ENCODE peak calls at places on chromosomes 3 and 15, in eight cellular contexts. E, G, T, R, D, N, B and U are unnamed samples.

GRCh38 chr15:97126556-97127233 is 796.2 kb downstream of the NR2F2 start:
- DNase-seq in E (no peak), G (no peak), T (no peak), R (no peak), D (no peak), N (no peak), B (no peak), U (no peak)

GRCh38 chr3:61663728-61664492 is 102.5 kb downstream of the PTPRG start:
- DNase-seq in E (no peak), G (no peak), T (no peak), R (no peak), D (no peak), N (no peak), B (no peak), U (no peak)

GRCh38 chr15:58520936-58521292 is 89.1 kb downstream of the LIPC start:
- DNase-seq in E (no peak), G (no peak), T (no peak), R (no peak), D (no peak), N (no peak), B (no peak), U (peak; percentile 22)

GRCh38 chr3:71854096-71854495 is 69.1 kb upstream of the PROK2 start:
- DNase-seq in E (no peak), G (no peak), T (no peak), R (no peak), D (no peak), N (no peak), B (no peak), U (no peak)

GRCh38 chr15:59199775-59200465 is 6.7 kb upstream of the LDHAL6B start:
- DNase-seq in E (no peak), G (no peak), T (peak; percentile 29), R (no peak), D (no peak), N (no peak), B (no peak), U (no peak)

GRCh38 chr15:58788056-58788710 is 17.1 kb downstream of the MINDY2 start:
- DNase-seq in E (no peak), G (no peak), T (no peak), R (no peak), D (no peak), N (no peak), B (no peak), U (no peak)

GRCh38 chr3:196609343-196609775 is 30.1 kb upstream of the NRROS start:
- DNase-seq in E (peak; percentile 95), G (peak; percentile 92), T (peak; percentile 89), R (peak; percentile 89), D (peak; percentile 94), N (peak; percentile 91), B (peak; percentile 82), U (peak; percentile 85)

GRCh38 chr15:66707310-66708160 is 5.5 kb downstream of the SMAD6 start:
- DNase-seq in E (no peak), G (peak; percentile 89), T (no peak), R (peak; percentile 50), D (peak; percentile 75), N (no peak), B (no peak), U (peak; percentile 86)

GRCh38 chr3:151894219-151894618 is 20.8 kb downstream of the SUCNR1 start:
- DNase-seq in E (no peak), G (no peak), T (no peak), R (no peak), D (no peak), N (no peak), B (no peak), U (no peak)

GRCh38 chr15:72456684-72457083 is 17.4 kb upstream of the ARIH1 start:
- DNase-seq in E (no peak), G (no peak), T (no peak), R (no peak), D (no peak), N (no peak), B (no peak), U (no peak)

GRCh38 chr3:60079076-60079475 is 1029.3 kb upstream of the CFAP20DC start:
- DNase-seq in E (no peak), G (no peak), T (no peak), R (no peak), D (no peak), N (no peak), B (no peak), U (peak; percentile 11)

GRCh38 chr3:30294241-30294667 is 312.1 kb upstream of the TGFBR2 start:
- DNase-seq in E (no peak), G (no peak), T (no peak), R (no peak), D (no peak), N (peak; percentile 31), B (no peak), U (no peak)

GRCh38 chr3:196741401-196741761 is 1.7 kb downstream of the PAK2 start:
- DNase-seq in E (no peak), G (no peak), T (no peak), R (no peak), D (no peak), N (no peak), B (no peak), U (no peak)

GRCh38 chr15:45163508-45163856 is 24.3 kb downstream of the SHF start:
- DNase-seq in E (no peak), G (no peak), T (no peak), R (no peak), D (no peak), N (no peak), B (no peak), U (no peak)

GRCh38 chr3:115381573-115381912 is 234.5 kb upstream of the ZBTB20 start:
- DNase-seq in E (no peak), G (peak; percentile 67), T (no peak), R (peak; percentile 58), D (no peak), N (no peak), B (no peak), U (no peak)

GRCh38 chr3:114827495-114827894 is 319.6 kb downstream of the ZBTB20 start:
- DNase-seq in E (no peak), G (peak; percentile 29), T (no peak), R (no peak), D (no peak), N (no peak), B (no peak), U (peak; percentile 14)

GRCh38 chr3:126153695-126154360 is 26.6 kb downstream of the ALDH1L1 start:
- DNase-seq in E (peak; percentile 28), G (no peak), T (no peak), R (no peak), D (peak; percentile 46), N (peak; percentile 48), B (no peak), U (no peak)

GRCh38 chr15:77499087-77499765 is 78.5 kb downstream of the HMG20A start:
- DNase-seq in E (no peak), G (no peak), T (no peak), R (no peak), D (no peak), N (no peak), B (no peak), U (no peak)

GRCh38 chr3:50600841-50601591 is 10.6 kb downstream of the CISH start:
- DNase-seq in E (peak; percentile 97), G (peak; percentile 82), T (peak; percentile 98), R (peak; percentile 97), D (peak; percentile 99), N (peak; percentile 98), B (peak; percentile 98), U (peak; percentile 44)
- H3K4me3 ChIP-seq in E (no peak overlapping the region), G (no peak overlapping the region), T (peak overlapping the region; percentile 19), R (no peak overlapping the region), D (peak overlapping the region; percentile 24), N (peak overlapping the region; percentile 31), B (no peak overlapping the region), U (no peak overlapping the region)

DNA sequence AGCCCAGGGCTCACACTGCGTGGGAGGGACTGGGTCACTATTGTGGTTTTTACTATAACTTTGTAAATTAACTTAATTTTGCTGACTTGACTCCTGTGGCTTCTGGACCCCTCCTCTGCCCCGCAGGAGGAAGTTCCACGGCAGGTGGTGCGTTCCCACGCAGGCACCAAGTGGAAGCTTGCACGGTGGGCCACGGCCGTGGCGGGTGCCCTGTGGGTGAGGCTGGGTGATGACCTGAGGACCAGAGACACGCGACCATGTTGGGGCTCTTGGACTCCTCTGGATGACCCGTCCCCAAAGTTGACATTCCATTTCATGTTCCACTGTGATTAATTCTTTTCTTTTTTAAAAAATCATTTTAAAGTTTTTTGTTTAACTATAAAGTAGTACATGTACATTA is 89.0 kb downstream of the FBLN2 start:
- DNase-seq in E (no peak), G (no peak), T (no peak), R (no peak), D (no peak), N (no peak), B (no peak), U (no peak)
- H3K27me3 ChIP-seq in E (no peaks in the 10 kb centered on the region), G (no peaks in the 10 kb centered on the region), T (no peaks in the 10 kb centered on the region), R (no peaks in the 10 kb centered on the region), D (no peaks in the 10 kb centered on the region), N (no peaks in the 10 kb centered on the region), B (no peaks in the 10 kb centered on the region), U (no peaks in the 10 kb centered on the region)

GRCh38 chr3:98567646-98568280 is 25.6 kb downstream of the CPOX start:
- DNase-seq in E (no peak), G (no peak), T (no peak), R (no peak), D (no peak), N (no peak), B (no peak), U (no peak)
- H3K4me3 ChIP-seq in E (no peak overlapping the region), G (no peak overlapping the region), T (no peak overlapping the region), R (no peak overlapping the region), D (no peak overlapping the region), N (no peak overlapping the region), B (no peak overlapping the region), U (no peak overlapping the region)

GRCh38 chr15:68431037-68431791 is 749 bp downstream of the ITGA11 start:
- DNase-seq in E (no peak), G (no peak), T (peak; percentile 56), R (peak; percentile 64), D (no peak), N (peak; percentile 72), B (no peak), U (no peak)

GRCh38 chr15:68432665-68433064 is 702 bp upstream of the ITGA11 start:
- DNase-seq in E (peak; percentile 20), G (no peak), T (no peak), R (no peak), D (no peak), N (no peak), B (no peak), U (no peak)

GRCh38 chr15:68430471-68431036 is 1.4 kb downstream of the ITGA11 start:
- DNase-seq in E (no peak), G (no peak), T (no peak), R (no peak), D (no peak), N (no peak), B (no peak), U (no peak)

GRCh38 chr15:68433551-68433950 is 1.6 kb upstream of the ITGA11 start:
- DNase-seq in E (peak; percentile 2), G (no peak), T (no peak), R (no peak), D (no peak), N (no peak), B (no peak), U (no peak)

DNA sequence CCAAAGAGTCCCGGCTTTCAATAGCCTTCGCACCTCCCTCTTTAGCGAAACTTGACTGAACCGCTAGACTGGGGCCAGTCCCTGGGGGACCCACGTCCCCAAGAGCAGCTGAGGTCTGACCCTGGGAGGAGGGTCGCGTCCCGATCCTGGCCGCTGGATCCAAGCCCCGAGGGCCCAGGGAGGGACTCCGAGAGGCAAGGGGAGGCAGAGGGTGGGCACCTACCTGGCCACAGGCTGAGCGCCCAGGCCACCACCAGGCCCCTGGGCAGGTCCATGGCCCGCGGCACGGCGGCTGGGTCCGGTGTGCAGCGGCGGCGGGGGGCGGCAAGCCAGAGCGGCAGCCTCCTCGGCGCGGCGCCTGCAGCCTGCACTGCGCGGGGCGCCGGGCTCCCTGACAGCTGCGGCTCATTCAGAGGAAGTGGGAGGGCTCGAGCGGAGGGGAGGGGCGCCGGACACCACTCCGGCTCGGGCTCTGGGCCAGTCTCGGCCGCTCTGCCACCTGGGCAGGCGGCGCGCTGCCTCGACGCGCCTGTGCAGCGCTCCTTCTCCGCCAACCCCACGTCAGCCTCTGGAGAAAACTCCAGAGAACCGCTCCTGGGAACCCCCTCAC is at the start of gene ITGA11:
- DNase-seq in E (no peak), G (peak; percentile 83), T (peak; percentile 82), R (peak; percentile 80), D (peak; percentile 74), N (peak; percentile 83), B (peak; percentile 32), U (peak; percentile 79)
- H3K27me3 ChIP-seq in E (no peaks in the 10 kb centered on the region), G (peaks cover 9% of the 10 kb centered on the region), T (no peaks in the 10 kb centered on the region), R (peaks cover 54% of the 10 kb centered on the region), D (peaks cover 52% of the 10 kb centered on the region), N (no peaks in the 10 kb centered on the region), B (peaks cover 19% of the 10 kb centered on the region), U (peaks cover 27% of the 10 kb centered on the region)